ENCODE peak calls at places on chromosome 11, in five cellular contexts. One of them, this sample, is unnamed.

GRCh38 chr11:10633261-10633660 is 60.3 kb downstream of the IRAG1 start:
- DNase-seq in tibial artery: no peak
- DNase-seq in neural progenitor cell: no peak
- DNase-seq in foreskin keratinocyte: no peak
- DNase-seq in PC-3: peak; percentile 56
- DNase-seq in this sample: no peak

GRCh38 chr11:47216141-47216798 is 1.5 kb downstream of the DDB2 start:
- DNase-seq in foreskin keratinocyte: peak; percentile 54
- DNase-seq in PC-3: peak; percentile 90
- DNase-seq in neural progenitor cell: peak; percentile 32
- DNase-seq in tibial artery: peak; percentile 45
- DNase-seq in this sample: no peak

GRCh38 chr11:118522571-118523072 is 4.7 kb upstream of the TTC36 start:
- DNase-seq in neural progenitor cell: peak; percentile 55
- DNase-seq in PC-3: peak; percentile 61
- DNase-seq in foreskin keratinocyte: no peak
- DNase-seq in tibial artery: no peak
- DNase-seq in this sample: no peak

GRCh38 chr11:83299681-83300080 is 13.5 kb upstream of the CCDC90B start:
- DNase-seq in tibial artery: no peak
- DNase-seq in foreskin keratinocyte: no peak
- DNase-seq in PC-3: no peak
- DNase-seq in neural progenitor cell: no peak
- DNase-seq in this sample: no peak

GRCh38 chr11:70775386-70775785 is 377.1 kb downstream of the CTTN start:
- DNase-seq in PC-3: no peak
- DNase-seq in foreskin keratinocyte: no peak
- DNase-seq in neural progenitor cell: no peak
- DNase-seq in tibial artery: no peak
- DNase-seq in this sample: no peak

GRCh38 chr11:63916837-63917684 is at the start of gene RCOR2:
- DNase-seq in PC-3: peak; percentile 68
- DNase-seq in neural progenitor cell: peak; percentile 95
- DNase-seq in tibial artery: peak; percentile 72
- DNase-seq in foreskin keratinocyte: no peak
- DNase-seq in this sample: peak; percentile 24

GRCh38 chr11:76770642-76771445 is 12.3 kb upstream of the TSKU start:
- DNase-seq in neural progenitor cell: peak; percentile 70
- DNase-seq in PC-3: peak; percentile 92
- DNase-seq in tibial artery: peak; percentile 88
- DNase-seq in foreskin keratinocyte: no peak
- DNase-seq in this sample: no peak

GRCh38 chr11:74819400-74819799 is 70.8 kb downstream of the RNF169 start:
- DNase-seq in neural progenitor cell: no peak
- DNase-seq in PC-3: no peak
- DNase-seq in tibial artery: no peak
- DNase-seq in foreskin keratinocyte: no peak
- DNase-seq in this sample: no peak

GRCh38 chr11:133835258-133836075 is 9.8 kb downstream of the SPATA19 start:
- DNase-seq in neural progenitor cell: peak; percentile 82
- DNase-seq in foreskin keratinocyte: peak; percentile 18
- DNase-seq in tibial artery: no peak
- DNase-seq in PC-3: peak; percentile 65
- DNase-seq in this sample: no peak

GRCh38 chr11:122113836-122114235 is 2.2 kb downstream of the BLID start:
- DNase-seq in neural progenitor cell: no peak
- DNase-seq in foreskin keratinocyte: no peak
- DNase-seq in PC-3: no peak
- DNase-seq in tibial artery: no peak
- DNase-seq in this sample: no peak

GRCh38 chr11:64251986-64252837 is 882 bp downstream of the PLCB3 start:
- DNase-seq in tibial artery: no peak
- DNase-seq in neural progenitor cell: peak; percentile 52
- DNase-seq in PC-3: peak; percentile 77
- DNase-seq in foreskin keratinocyte: no peak
- DNase-seq in this sample: no peak

GRCh38 chr11:2717561-2717960 is 17.8 kb upstream of the KCNQ1OT1 start:
- DNase-seq in foreskin keratinocyte: no peak
- DNase-seq in tibial artery: no peak
- DNase-seq in neural progenitor cell: no peak
- DNase-seq in PC-3: no peak
- DNase-seq in this sample: no peak

GRCh38 chr11:92596596-92597317 is 372.1 kb downstream of the FAT3 start:
- DNase-seq in PC-3: no peak
- DNase-seq in tibial artery: no peak
- DNase-seq in foreskin keratinocyte: peak; percentile 44
- DNase-seq in neural progenitor cell: no peak
- DNase-seq in this sample: no peak

GRCh38 chr11:10483174-10483573 is 28.1 kb downstream of the AMPD3 start:
- DNase-seq in tibial artery: no peak
- DNase-seq in foreskin keratinocyte: no peak
- DNase-seq in PC-3: no peak
- DNase-seq in neural progenitor cell: no peak
- DNase-seq in this sample: no peak

GRCh38 chr11:62680825-62681240 is 2.0 kb upstream of the UBXN1 start:
- DNase-seq in foreskin keratinocyte: peak; percentile 39
- DNase-seq in tibial artery: peak; percentile 56
- DNase-seq in PC-3: peak; percentile 85
- DNase-seq in neural progenitor cell: peak; percentile 51
- DNase-seq in this sample: no peak

GRCh38 chr11:3217751-3218482 is 696 bp downstream of the MRGPRG start:
- DNase-seq in tibial artery: peak; percentile 15
- DNase-seq in PC-3: no peak
- DNase-seq in foreskin keratinocyte: no peak
- DNase-seq in neural progenitor cell: no peak
- DNase-seq in this sample: no peak

GRCh38 chr11:73759520-73760065 is 1.3 kb downstream of the RAB6A start:
- DNase-seq in PC-3: peak; percentile 38
- DNase-seq in tibial artery: no peak
- DNase-seq in foreskin keratinocyte: no peak
- DNase-seq in neural progenitor cell: no peak
- DNase-seq in this sample: no peak

GRCh38 chr11:129248618-129249017 is 56.5 kb upstream of the ARHGAP32 start:
- DNase-seq in neural progenitor cell: no peak
- DNase-seq in foreskin keratinocyte: no peak
- DNase-seq in PC-3: peak; percentile 82
- DNase-seq in tibial artery: no peak
- DNase-seq in this sample: no peak

GRCh38 chr11:31959711-31960110 is 131.2 kb upstream of the RCN1 start:
- DNase-seq in foreskin keratinocyte: no peak
- DNase-seq in PC-3: peak; percentile 83
- DNase-seq in tibial artery: no peak
- DNase-seq in neural progenitor cell: no peak
- DNase-seq in this sample: no peak

GRCh38 chr11:121889168-121889567 is 226.8 kb downstream of the BLID start:
- DNase-seq in PC-3: no peak
- DNase-seq in foreskin keratinocyte: no peak
- DNase-seq in tibial artery: no peak
- DNase-seq in neural progenitor cell: no peak
- DNase-seq in this sample: no peak

GRCh38 chr11:123386746-123387510 is 43.1 kb upstream of the GRAMD1B start:
- DNase-seq in neural progenitor cell: no peak
- DNase-seq in foreskin keratinocyte: no peak
- DNase-seq in PC-3: no peak
- DNase-seq in tibial artery: no peak
- DNase-seq in this sample: no peak

GRCh38 chr11:40292636-40293585 is 1166.5 kb downstream of the LRRC4C start:
- DNase-seq in PC-3: no peak
- DNase-seq in neural progenitor cell: peak; percentile 46
- DNase-seq in foreskin keratinocyte: no peak
- DNase-seq in tibial artery: no peak
- DNase-seq in this sample: no peak

GRCh38 chr11:19631657-19632325 is 80.8 kb upstream of the NAV2 start:
- DNase-seq in PC-3: no peak
- DNase-seq in neural progenitor cell: no peak
- DNase-seq in tibial artery: peak; percentile 46
- DNase-seq in foreskin keratinocyte: no peak
- DNase-seq in this sample: no peak

GRCh38 chr11:111207213-111207612 is 38.3 kb upstream of the POU2AF2 start:
- DNase-seq in tibial artery: no peak
- DNase-seq in neural progenitor cell: no peak
- DNase-seq in PC-3: peak; percentile 7
- DNase-seq in foreskin keratinocyte: no peak
- DNase-seq in this sample: no peak

DNA sequence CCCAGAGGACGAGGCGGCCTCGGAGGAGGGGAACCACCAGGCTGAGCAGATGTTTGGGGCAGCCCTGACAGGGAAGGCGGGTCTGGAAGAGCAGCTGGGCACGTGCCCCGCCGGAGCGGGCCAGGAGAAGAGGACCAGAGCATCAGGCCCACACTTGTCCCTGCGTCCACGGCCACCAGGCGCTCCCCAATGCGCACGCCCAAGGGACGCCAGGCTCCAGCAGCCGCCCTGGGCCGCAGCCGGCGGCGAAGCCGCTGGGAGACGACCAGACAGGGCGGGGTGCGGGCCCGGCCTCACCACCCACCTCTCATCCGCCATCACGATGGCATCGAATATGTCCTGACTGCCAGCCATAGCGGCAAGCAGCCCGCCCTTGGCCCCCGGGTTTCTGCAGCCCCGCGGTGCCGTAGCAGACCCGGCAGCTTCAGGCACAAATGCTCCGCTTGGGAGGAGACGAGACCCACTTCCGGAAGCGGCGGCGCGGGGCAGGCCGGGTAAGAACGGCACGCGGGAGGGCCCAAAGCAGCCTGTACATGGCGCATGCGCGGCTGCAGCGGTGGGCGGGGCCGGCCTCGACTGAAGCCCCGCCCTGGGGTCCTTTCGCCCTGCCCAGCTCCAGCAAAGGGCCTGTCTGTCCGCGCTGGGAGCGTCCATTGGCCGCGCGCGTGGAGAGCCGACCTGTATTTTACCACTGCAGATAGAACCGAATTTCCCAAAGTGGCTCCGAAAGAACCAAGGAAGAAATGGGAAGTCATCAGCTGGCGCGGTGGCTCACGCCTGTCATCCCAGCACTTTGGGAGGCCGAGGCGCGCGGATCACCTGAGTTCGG is at the start of gene LTO1:
- DNase-seq in PC-3: peak; percentile 98
- DNase-seq in tibial artery: peak; percentile 94
- DNase-seq in foreskin keratinocyte: peak; percentile 70
- DNase-seq in neural progenitor cell: peak; percentile 96
- DNase-seq in this sample: peak; percentile 68
- H3K27ac ChIP-seq in PC-3: peak within 1 kb of the TSS; percentile 74
- H3K27ac ChIP-seq in tibial artery: peak within 1 kb of the TSS; percentile 84
- H3K27ac ChIP-seq in foreskin keratinocyte: peak within 1 kb of the TSS; percentile 65
- H3K27ac ChIP-seq in neural progenitor cell: no peak within 1 kb of the TSS
- H3K27ac ChIP-seq in this sample: peak within 1 kb of the TSS; percentile 89

GRCh38 chr11:119727523-119728081 is 1.4 kb downstream of the NECTIN1 start:
- DNase-seq in PC-3: peak; percentile 60
- DNase-seq in neural progenitor cell: peak; percentile 95
- DNase-seq in foreskin keratinocyte: no peak
- DNase-seq in tibial artery: no peak
- DNase-seq in this sample: no peak

GRCh38 chr11:119726585-119727522 is 2.1 kb downstream of the NECTIN1 start:
- DNase-seq in PC-3: no peak
- DNase-seq in foreskin keratinocyte: no peak
- DNase-seq in tibial artery: no peak
- DNase-seq in neural progenitor cell: peak; percentile 84
- DNase-seq in this sample: no peak

GRCh38 chr11:119728651-119729580 is at the start of gene NECTIN1:
- DNase-seq in tibial artery: peak; percentile 86
- DNase-seq in PC-3: peak; percentile 86
- DNase-seq in foreskin keratinocyte: peak; percentile 53
- DNase-seq in neural progenitor cell: peak; percentile 97
- DNase-seq in this sample: peak; percentile 31

GRCh38 chr11:119729581-119730346 is 764 bp upstream of the NECTIN1 start:
- DNase-seq in neural progenitor cell: peak; percentile 59
- DNase-seq in foreskin keratinocyte: no peak
- DNase-seq in tibial artery: peak; percentile 64
- DNase-seq in PC-3: peak; percentile 80
- DNase-seq in this sample: no peak

GRCh38 chr11:119728226-119728626 is 774 bp downstream of the NECTIN1 start:
- DNase-seq in neural progenitor cell: peak; percentile 44
- DNase-seq in PC-3: peak; percentile 39
- DNase-seq in tibial artery: no peak
- DNase-seq in foreskin keratinocyte: no peak
- DNase-seq in this sample: no peak
- H3K27ac ChIP-seq in neural progenitor cell: peak overlapping the region; percentile 90
- H3K27ac ChIP-seq in PC-3: no peak overlapping the region
- H3K27ac ChIP-seq in tibial artery: peak overlapping the region; percentile 84
- H3K27ac ChIP-seq in foreskin keratinocyte: peak overlapping the region; percentile 87
- H3K27ac ChIP-seq in this sample: peak overlapping the region; percentile 85

GRCh38 chr11:12485328-12485727 is 108.0 kb downstream of the PARVA start:
- DNase-seq in neural progenitor cell: no peak
- DNase-seq in foreskin keratinocyte: no peak
- DNase-seq in tibial artery: no peak
- DNase-seq in PC-3: peak; percentile 31
- DNase-seq in this sample: no peak

GRCh38 chr11:12480401-12480800 is 103.0 kb downstream of the PARVA start:
- DNase-seq in foreskin keratinocyte: no peak
- DNase-seq in PC-3: no peak
- DNase-seq in neural progenitor cell: no peak
- DNase-seq in tibial artery: no peak
- DNase-seq in this sample: no peak

GRCh38 chr11:12482839-12483238 is 105.5 kb downstream of the PARVA start:
- DNase-seq in tibial artery: no peak
- DNase-seq in neural progenitor cell: no peak
- DNase-seq in foreskin keratinocyte: no peak
- DNase-seq in PC-3: no peak
- DNase-seq in this sample: no peak

GRCh38 chr11:12478743-12479142 is 101.4 kb downstream of the PARVA start:
- DNase-seq in foreskin keratinocyte: peak; percentile 83
- DNase-seq in PC-3: no peak
- DNase-seq in neural progenitor cell: no peak
- DNase-seq in tibial artery: no peak
- DNase-seq in this sample: peak; percentile 78

DNA sequence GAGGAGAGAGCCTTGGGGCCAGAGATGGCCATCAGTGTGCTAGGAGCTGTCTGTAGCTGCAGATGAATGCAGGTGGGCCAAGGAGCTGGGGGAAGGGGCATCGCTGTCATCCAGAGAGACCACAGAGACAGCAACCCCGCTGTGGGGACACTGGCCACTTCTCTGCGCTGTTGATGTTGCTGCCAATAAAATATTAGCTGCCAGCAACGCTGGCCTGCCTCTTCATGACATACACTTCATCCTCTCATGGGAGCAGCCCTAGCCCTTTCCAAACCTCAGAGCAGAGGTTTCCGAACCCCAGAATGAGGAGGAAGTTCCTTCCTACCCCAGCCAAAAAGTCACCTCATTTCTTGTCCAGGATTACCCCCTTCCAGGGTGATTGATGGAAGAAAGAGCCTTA is 106.2 kb downstream of the PARVA start:
- DNase-seq in neural progenitor cell: no peak
- DNase-seq in foreskin keratinocyte: no peak
- DNase-seq in tibial artery: no peak
- DNase-seq in PC-3: no peak
- DNase-seq in this sample: no peak
- H3K27ac ChIP-seq in neural progenitor cell: no peak overlapping the region
- H3K27ac ChIP-seq in foreskin keratinocyte: no peak overlapping the region
- H3K27ac ChIP-seq in tibial artery: peak overlapping the region; percentile 48
- H3K27ac ChIP-seq in PC-3: no peak overlapping the region
- H3K27ac ChIP-seq in this sample: no peak overlapping the region

DNA sequence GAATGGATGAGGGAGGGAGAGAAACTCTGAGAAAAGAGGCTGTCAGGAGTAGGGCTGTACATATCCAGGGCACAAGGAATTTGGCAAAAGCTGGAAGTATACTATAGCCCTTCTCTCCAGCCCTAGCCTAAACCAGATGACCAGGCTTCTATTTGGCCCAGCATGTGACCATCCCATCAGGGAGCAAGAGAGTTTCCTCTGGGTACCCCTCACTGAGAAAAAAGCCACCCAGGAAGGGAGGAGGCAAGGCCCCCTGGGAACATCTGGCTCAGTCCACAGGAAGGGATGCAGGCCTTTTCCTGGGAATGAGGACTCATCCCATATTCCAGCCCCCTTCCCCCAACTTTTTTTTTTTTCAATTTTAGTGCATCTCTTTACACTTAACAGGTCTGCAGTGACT is 8.3 kb downstream of the CD44 start:
- DNase-seq in tibial artery: no peak
- DNase-seq in neural progenitor cell: no peak
- DNase-seq in foreskin keratinocyte: no peak
- DNase-seq in PC-3: no peak
- DNase-seq in this sample: no peak
- H3K27ac ChIP-seq in tibial artery: no peak overlapping the region
- H3K27ac ChIP-seq in neural progenitor cell: no peak overlapping the region
- H3K27ac ChIP-seq in foreskin keratinocyte: no peak overlapping the region
- H3K27ac ChIP-seq in PC-3: no peak overlapping the region
- H3K27ac ChIP-seq in this sample: peak overlapping the region; percentile 97

This sample was measured in epithelial cell of prostate.